ENCODE peak calls at places on chromosomes 6 and 20, in eight cellular contexts. V is naive thymus-derived CD4-positive, alpha-beta T cell; C is breast epithelium; M is CD4-positive, CD25-positive, alpha-beta regulatory T cell; H is GM23338; X is prostate gland; F is hepatocyte; O is Caco-2. I is an unnamed sample.

GRCh38 chr20:5658897-5659296 is 91.3 kb upstream of the SHLD1 start:
- DNase-seq in V (peak; percentile 60), C (no peak), M (peak; percentile 14), H (peak; percentile 12), X (peak; percentile 44), F (peak; percentile 80), O (no peak), I (peak; percentile 51)

GRCh38 chr6:92701425-92702096 is 717.8 kb downstream of the EPHA7 start:
- DNase-seq in V (no peak), C (no peak), M (no peak), H (peak; percentile 8), X (no peak), F (no peak), O (no peak), I (no peak)

GRCh38 chr6:134936476-134936875 is 13.4 kb downstream of the ALDH8A1 start:
- DNase-seq in V (no peak), C (no peak), M (no peak), H (no peak), X (no peak), F (no peak), O (no peak), I (no peak)

GRCh38 chr20:37517371-37517748 is 3.7 kb upstream of the NNAT start:
- DNase-seq in V (no peak), C (no peak), M (no peak), H (no peak), X (no peak), F (no peak), O (no peak), I (no peak)

GRCh38 chr6:148657053-148657452 is 89.8 kb upstream of the UST start:
- DNase-seq in V (no peak), C (no peak), M (no peak), H (no peak), X (no peak), F (peak; percentile 16), O (no peak), I (no peak)

GRCh38 chr20:12237772-12238171 is 320.1 kb downstream of the BTBD3 start:
- DNase-seq in V (no peak), C (no peak), M (no peak), H (no peak), X (no peak), F (no peak), O (no peak), I (no peak)

GRCh38 chr6:153024401-153025017 is 22.0 kb upstream of the MTRF1L start:
- DNase-seq in V (peak; percentile 26), C (no peak), M (peak; percentile 20), H (peak; percentile 87), X (peak; percentile 42), F (peak; percentile 78), O (peak; percentile 59), I (peak; percentile 54)

GRCh38 chr6:106098383-106099234 is 12.5 kb downstream of the PRDM1 start:
- DNase-seq in V (peak; percentile 80), C (no peak), M (peak; percentile 67), H (peak; percentile 39), X (no peak), F (peak; percentile 66), O (peak; percentile 11), I (peak; percentile 83)

GRCh38 chr6:10416863-10417641 is 2.2 kb upstream of the TFAP2A start:
- DNase-seq in V (no peak), C (no peak), M (no peak), H (peak; percentile 94), X (no peak), F (no peak), O (no peak), I (no peak)

GRCh38 chr6:140669321-140669720 is 1294.9 kb upstream of the CITED2 start:
- DNase-seq in V (no peak), C (no peak), M (no peak), H (no peak), X (no peak), F (no peak), O (no peak), I (no peak)

GRCh38 chr6:3892613-3893012 is 43.4 kb downstream of the FAM50B start:
- DNase-seq in V (no peak), C (no peak), M (no peak), H (no peak), X (no peak), F (no peak), O (no peak), I (no peak)

GRCh38 chr6:136604928-136605485 is 54.8 kb upstream of the MAP7 start:
- DNase-seq in V (no peak), C (no peak), M (no peak), H (no peak), X (peak; percentile 19), F (no peak), O (no peak), I (no peak)

GRCh38 chr6:14270142-14270893 is 152.7 kb downstream of the CD83 start:
- DNase-seq in V (no peak), C (no peak), M (no peak), H (no peak), X (no peak), F (no peak), O (no peak), I (no peak)

GRCh38 chr20:33803921-33804337 is 7.2 kb upstream of the CHMP4B start:
- DNase-seq in V (no peak), C (no peak), M (no peak), H (no peak), X (no peak), F (no peak), O (no peak), I (no peak)

GRCh38 chr6:33718713-33719112 is 7.2 kb upstream of the UQCC2 start:
- DNase-seq in V (no peak), C (no peak), M (no peak), H (no peak), X (no peak), F (no peak), O (no peak), I (no peak)

GRCh38 chr6:148054219-148054618 is 288.4 kb upstream of the SASH1 start:
- DNase-seq in V (no peak), C (no peak), M (no peak), H (no peak), X (no peak), F (no peak), O (no peak), I (no peak)

GRCh38 chr6:101711518-101711917 is 318.0 kb downstream of the GRIK2 start:
- DNase-seq in V (no peak), C (no peak), M (no peak), H (no peak), X (no peak), F (no peak), O (no peak), I (no peak)

GRCh38 chr6:7691675-7692452 is 34.0 kb upstream of the BMP6 start:
- DNase-seq in V (no peak), C (no peak), M (no peak), H (peak; percentile 51), X (no peak), F (peak; percentile 76), O (peak; percentile 61), I (no peak)

GRCh38 chr6:47476794-47477496 is 644 bp upstream of the CD2AP start:
- DNase-seq in V (peak; percentile 0), C (no peak), M (no peak), H (no peak), X (no peak), F (peak; percentile 12), O (no peak), I (no peak)

GRCh38 chr6:46130665-46131064 is 876 bp downstream of the ENPP4 start:
- DNase-seq in V (no peak), C (no peak), M (no peak), H (no peak), X (no peak), F (no peak), O (no peak), I (no peak)
- H3K4me3 ChIP-seq in V (peak overlapping the region; percentile 98), C (peak overlapping the region; percentile 82), M (peak overlapping the region; percentile 80), H (peak overlapping the region; percentile 98), X (peak overlapping the region; percentile 66), F (peak overlapping the region; percentile 53), O (no peak overlapping the region), I (peak overlapping the region; percentile 82)

GRCh38 chr20:44020406-44021148 is 105.9 kb downstream of the TOX2 start:
- DNase-seq in V (no peak), C (no peak), M (no peak), H (peak; percentile 49), X (no peak), F (no peak), O (no peak), I (no peak)
- H3K4me1 ChIP-seq in V (peaks cover 26% of the 10 kb centered on the region), C (no peaks in the 10 kb centered on the region), M (peaks cover 25% of the 10 kb centered on the region), H (no peaks in the 10 kb centered on the region), X (no peaks in the 10 kb centered on the region), F (peaks cover 9% of the 10 kb centered on the region), O (no peaks in the 10 kb centered on the region), I (peaks cover 35% of the 10 kb centered on the region)

GRCh38 chr20:50360921-50361320 is 149.3 kb upstream of the PTPN1 start:
- DNase-seq in V (no peak), C (no peak), M (no peak), H (no peak), X (no peak), F (no peak), O (no peak), I (no peak)

GRCh38 chr20:50360218-50360672 is 149.9 kb upstream of the PTPN1 start:
- DNase-seq in V (no peak), C (no peak), M (no peak), H (no peak), X (no peak), F (no peak), O (peak; percentile 86), I (no peak)

GRCh38 chr20:50363479-50363878 is 146.7 kb upstream of the PTPN1 start:
- DNase-seq in V (no peak), C (no peak), M (no peak), H (no peak), X (no peak), F (no peak), O (no peak), I (no peak)

GRCh38 chr20:50359607-50360217 is 150.5 kb upstream of the PTPN1 start:
- DNase-seq in V (no peak), C (no peak), M (no peak), H (no peak), X (no peak), F (no peak), O (no peak), I (no peak)

GRCh38 chr20:50363027-50363426 is 147.2 kb upstream of the PTPN1 start:
- DNase-seq in V (no peak), C (no peak), M (no peak), H (no peak), X (no peak), F (no peak), O (no peak), I (no peak)
- H3K4me3 ChIP-seq in V (no peak overlapping the region), C (no peak overlapping the region), M (no peak overlapping the region), H (no peak overlapping the region), X (no peak overlapping the region), F (no peak overlapping the region), O (no peak overlapping the region), I (no peak overlapping the region)

DNA sequence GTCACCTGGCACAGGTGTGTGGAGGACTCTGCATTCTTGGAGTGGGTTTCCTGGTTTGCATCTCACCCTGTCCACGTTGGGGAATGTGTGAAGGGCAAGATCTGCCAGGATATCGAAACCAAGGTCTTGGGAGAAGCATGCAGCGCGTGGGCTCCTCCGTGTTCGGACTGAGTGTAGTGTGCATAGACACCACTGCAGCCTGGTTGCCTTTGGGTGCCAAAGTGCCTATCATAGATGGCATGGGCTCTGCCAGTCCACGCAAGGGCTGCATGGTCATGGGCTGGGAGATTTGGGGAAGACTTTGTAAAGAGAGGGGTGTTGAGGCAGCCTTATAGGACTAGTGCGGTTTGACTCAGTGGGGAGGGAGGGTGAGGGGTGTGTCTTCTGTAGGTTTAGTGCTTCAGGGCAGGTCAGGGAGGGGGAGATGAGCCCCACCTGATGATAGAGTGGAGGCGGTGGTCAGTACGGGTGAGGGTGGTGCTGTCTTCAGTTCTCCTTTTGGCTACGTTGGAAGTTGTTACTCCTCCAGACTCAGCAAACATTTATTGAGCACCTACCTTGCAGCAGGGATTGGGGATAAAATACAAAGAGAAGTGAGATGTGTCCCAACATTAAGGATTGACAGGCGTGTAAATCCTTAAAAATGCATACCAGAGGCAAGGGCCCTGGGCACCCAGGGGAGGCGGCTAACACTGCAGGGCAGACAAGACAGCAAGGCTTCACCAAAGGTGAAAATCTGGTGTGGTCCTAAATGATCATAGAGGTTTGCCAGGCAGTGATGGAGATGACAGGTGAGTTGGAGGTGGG is 28.3 kb downstream of the DUSP22 start:
- DNase-seq in V (no peak), C (no peak), M (no peak), H (no peak), X (no peak), F (no peak), O (no peak), I (no peak)
- H3K4me1 ChIP-seq in V (no peaks in the 10 kb centered on the region), C (no peaks in the 10 kb centered on the region), M (peaks cover 16% of the 10 kb centered on the region), H (peaks cover 13% of the 10 kb centered on the region), X (no peaks in the 10 kb centered on the region), F (no peaks in the 10 kb centered on the region), O (no peaks in the 10 kb centered on the region), I (no peaks in the 10 kb centered on the region)

I was measured in CD8-positive, alpha-beta memory T cell.